ENCODE peak calls at places on chromosomes 6 and 20, in nine cellular contexts. G is tibial artery, N is breast epithelium, R is MM.1S, Q is hepatocyte, D is adipocyte, O is neuronal stem cell, F is aorta, X is colonic mucosa. J is an unnamed sample. For H3K9me3 and H3K36me3, the result is how much of the 10 kb centered on the place peaks cover.

GRCh38 chr20:12970372-12970821 is 38.4 kb upstream of the SPTLC3 start:
- DNase-seq in F (no peak), D (peak), Q (peak), O (peak), X (no peak), R (peak), N (no peak), G (no peak), J (no peak)

GRCh38 chr6:88520445-88520844 is 354.3 kb upstream of the CNR1 start:
- DNase-seq in X (no peak), G (no peak), O (no peak), D (no peak), Q (no peak), R (no peak), N (no peak), F (no peak), J (no peak)

GRCh38 chr20:10632681-10633509 is 40.9 kb downstream of the JAG1 start:
- DNase-seq in Q (no peak), O (no peak), N (no peak), G (no peak), R (no peak), X (no peak), F (no peak), D (no peak), J (no peak)

GRCh38 chr20:50112512-50113419 is at the start of gene UBE2V1:
- DNase-seq in X (peak), N (peak), D (peak), G (peak), Q (peak), O (peak), R (peak), F (peak), J (peak)

GRCh38 chr6:16544006-16544405 is 217.3 kb downstream of the ATXN1 start:
- DNase-seq in O (peak), D (peak), G (peak), N (no peak), F (peak), Q (no peak), R (no peak), X (no peak), J (no peak)

GRCh38 chr20:25521382-25521781 is 63.9 kb downstream of the NINL start:
- DNase-seq in F (no peak), O (no peak), D (no peak), R (no peak), G (no peak), X (no peak), Q (no peak), N (no peak), J (no peak)

GRCh38 chr20:38075161-38075998 is 41.8 kb downstream of the RPRD1B start:
- DNase-seq in X (no peak), D (peak), R (no peak), Q (no peak), O (no peak), G (no peak), F (no peak), N (no peak), J (no peak)

GRCh38 chr20:60507087-60507684 is 549.0 kb downstream of the CDH26 start:
- DNase-seq in D (no peak), Q (no peak), X (no peak), N (no peak), F (no peak), R (no peak), G (no peak), O (no peak), J (no peak)

GRCh38 chr6:56752009-56752408 is 109.3 kb upstream of the DST start:
- DNase-seq in R (no peak), D (peak), X (no peak), G (no peak), Q (no peak), N (no peak), F (no peak), O (no peak), J (peak)

GRCh38 chr20:19835533-19836222 is 77.6 kb downstream of the RIN2 start:
- DNase-seq in G (no peak), O (no peak), Q (no peak), R (no peak), D (no peak), X (no peak), F (no peak), N (no peak), J (no peak)

GRCh38 chr20:62624325-62624690 is 18.0 kb upstream of the SLCO4A1 start:
- DNase-seq in X (no peak), R (peak), O (no peak), D (no peak), F (no peak), N (no peak), G (no peak), Q (peak), J (no peak)

GRCh38 chr6:33794910-33795615 is 6.1 kb upstream of the LEMD2 start:
- DNase-seq in F (no peak), R (no peak), G (no peak), Q (peak), D (no peak), O (no peak), N (no peak), X (no peak), J (no peak)

GRCh38 chr6:1586256-1586655 is 23.5 kb upstream of the FOXC1 start:
- DNase-seq in R (no peak), X (peak), G (no peak), D (no peak), F (no peak), O (no peak), Q (no peak), N (no peak), J (no peak)

GRCh38 chr6:163863565-163863964 is 449.0 kb downstream of the QKI start:
- DNase-seq in G (no peak), N (no peak), Q (no peak), F (no peak), X (no peak), O (no peak), R (no peak), D (no peak), J (no peak)

GRCh38 chr6:159062564-159062945 is 17.8 kb upstream of the TAGAP start:
- DNase-seq in F (no peak), R (no peak), G (no peak), D (no peak), X (no peak), N (no peak), Q (no peak), O (no peak), J (no peak)

GRCh38 chr6:135686784-135687301 is 164.7 kb upstream of the PDE7B start:
- DNase-seq in X (no peak), R (no peak), G (no peak), N (no peak), Q (no peak), O (no peak), D (peak), F (no peak), J (no peak)

GRCh38 chr6:139364302-139364981 is 10.0 kb downstream of the CITED2 start:
- DNase-seq in D (peak), F (no peak), G (no peak), N (no peak), R (peak), O (peak), Q (peak), X (no peak), J (no peak)

GRCh38 chr6:95743591-95743990 is 166.3 kb downstream of the MANEA start:
- DNase-seq in N (no peak), O (no peak), R (no peak), X (no peak), G (no peak), D (no peak), F (no peak), Q (no peak), J (no peak)

GRCh38 chr6:85278456-85279035 is 171.3 kb upstream of the NT5E start:
- DNase-seq in O (no peak), N (no peak), F (no peak), X (no peak), R (no peak), Q (no peak), G (no peak), D (no peak), J (no peak)

GRCh38 chr6:31332637-31333602 is 24.1 kb downstream of the HLA-B start:
- DNase-seq in N (no peak), F (no peak), Q (no peak), R (no peak), O (no peak), G (no peak), D (no peak), X (no peak), J (no peak)

GRCh38 chr6:45916692-45917091 is 99.0 kb downstream of the CLIC5 start:
- DNase-seq in G (no peak), F (no peak), O (no peak), X (no peak), D (no peak), R (no peak), N (no peak), Q (no peak), J (no peak)

GRCh38 chr6:5684320-5684719 is 322.4 kb downstream of the NRN1 start:
- DNase-seq in G (no peak), O (no peak), Q (no peak), N (no peak), D (peak), R (no peak), X (no peak), F (no peak), J (no peak)

GRCh38 chr20:51347871-51348270 is 194.6 kb downstream of the NFATC2 start:
- DNase-seq in O (no peak), D (no peak), N (no peak), R (no peak), G (peak), X (no peak), Q (no peak), F (no peak), J (no peak)

GRCh38 chr6:38162493-38163185 is 343.1 kb downstream of the ZFAND3 start:
- DNase-seq in F (no peak), G (no peak), Q (no peak), O (no peak), D (no peak), N (no peak), X (no peak), R (no peak), J (no peak)

GRCh38 chr6:87118054-87118453 is 23.1 kb upstream of the CGA start:
- DNase-seq in G (no peak), D (no peak), R (no peak), F (no peak), X (no peak), Q (no peak), N (no peak), O (no peak), J (no peak)

GRCh38 chr20:15257471-15257870 is 920.1 kb upstream of the FLRT3 start:
- DNase-seq in Q (no peak), F (no peak), D (no peak), G (no peak), O (no peak), N (no peak), R (no peak), X (no peak), J (no peak)

GRCh38 chr6:53811082-53811481 is 16.3 kb downstream of the LRRC1 start:
- DNase-seq in Q (peak), O (no peak), X (peak), N (peak), D (no peak), R (peak), F (no peak), G (no peak), J (no peak)

GRCh38 chr6:128305228-128305627 is 215.2 kb downstream of the PTPRK start:
- DNase-seq in O (no peak), R (no peak), D (peak), X (no peak), Q (no peak), G (no peak), N (no peak), F (no peak), J (no peak)

GRCh38 chr6:107506145-107506544 is 16.2 kb downstream of the SOBP start:
- DNase-seq in D (no peak), F (no peak), O (no peak), X (no peak), G (no peak), R (no peak), Q (no peak), N (no peak), J (no peak)

GRCh38 chr6:21149460-21149859 is 444.1 kb upstream of the SOX4 start:
- DNase-seq in Q (no peak), D (no peak), O (no peak), F (no peak), G (no peak), N (no peak), R (no peak), X (no peak), J (no peak)

GRCh38 chr6:143507358-143508145 is 4.0 kb downstream of the FUCA2 start:
- DNase-seq in R (no peak), D (no peak), G (no peak), X (no peak), N (no peak), Q (no peak), F (no peak), O (no peak), J (no peak)

GRCh38 chr6:41836660-41837052 is 49.2 kb downstream of the TOMM6 start:
- DNase-seq in D (peak), X (no peak), R (no peak), O (no peak), N (no peak), Q (no peak), G (no peak), F (no peak), J (no peak)
- H3K4me3 ChIP-seq in D (no peak), X (no peak), R (no peak), O (no peak), N (no peak), Q (no peak), G (no peak), F (no peak), J (no peak)

DNA sequence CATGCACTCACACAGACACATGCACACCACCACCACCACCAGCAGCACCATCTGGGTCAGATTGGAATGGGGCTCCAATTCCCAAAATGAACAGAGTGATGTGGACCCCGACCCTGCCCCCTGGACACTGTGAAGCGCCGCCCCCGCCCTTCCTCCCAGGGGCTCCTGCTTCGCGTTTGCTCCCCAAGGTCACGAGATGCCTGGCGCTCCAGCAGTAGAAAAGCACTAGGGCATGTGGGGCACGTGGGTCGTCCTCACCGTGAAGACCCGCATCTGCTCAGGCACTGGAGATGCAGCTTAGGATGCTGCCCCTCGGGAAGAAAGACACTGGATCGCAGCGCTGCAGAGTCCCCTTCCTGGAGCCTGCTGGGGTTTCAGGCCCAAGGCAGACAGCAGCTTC is 184.0 kb downstream of the SMOC2 start:
- DNase-seq in O (no peak), F (no peak), Q (no peak), D (no peak), N (no peak), G (no peak), X (no peak), R (no peak), J (no peak)
- H3K9me3 ChIP-seq in O (under half), F (under half), Q (under half), D (under half), N (under half), G (under half), X (under half), R (under half), J (under half)

GRCh38 chr6:35071347-35071994 is 69.7 kb downstream of the TCP11 start:
- DNase-seq in R (no peak), D (no peak), Q (no peak), N (no peak), O (no peak), X (no peak), G (no peak), F (no peak), J (no peak)

GRCh38 chr6:35072051-35072697 is 69.0 kb downstream of the TCP11 start:
- DNase-seq in R (no peak), F (no peak), Q (no peak), G (no peak), O (no peak), N (no peak), D (no peak), X (no peak), J (no peak)

GRCh38 chr6:35073211-35073610 is 67.9 kb downstream of the TCP11 start:
- DNase-seq in D (no peak), G (no peak), N (no peak), F (peak), R (no peak), Q (no peak), X (no peak), O (no peak), J (no peak)

GRCh38 chr6:35072698-35073055 is 68.5 kb downstream of the TCP11 start:
- DNase-seq in F (no peak), G (no peak), O (no peak), Q (no peak), R (no peak), D (no peak), X (no peak), N (no peak), J (no peak)

GRCh38 chr6:35073766-35074471 is 67.2 kb downstream of the TCP11 start:
- DNase-seq in O (no peak), G (peak), X (no peak), N (no peak), D (no peak), R (no peak), F (peak), Q (no peak), J (no peak)
- H3K36me3 ChIP-seq in O (under half), G (under half), X (under half), N (under half), D (under half), R (under half), F (under half), Q (under half), J (under half)

DNA sequence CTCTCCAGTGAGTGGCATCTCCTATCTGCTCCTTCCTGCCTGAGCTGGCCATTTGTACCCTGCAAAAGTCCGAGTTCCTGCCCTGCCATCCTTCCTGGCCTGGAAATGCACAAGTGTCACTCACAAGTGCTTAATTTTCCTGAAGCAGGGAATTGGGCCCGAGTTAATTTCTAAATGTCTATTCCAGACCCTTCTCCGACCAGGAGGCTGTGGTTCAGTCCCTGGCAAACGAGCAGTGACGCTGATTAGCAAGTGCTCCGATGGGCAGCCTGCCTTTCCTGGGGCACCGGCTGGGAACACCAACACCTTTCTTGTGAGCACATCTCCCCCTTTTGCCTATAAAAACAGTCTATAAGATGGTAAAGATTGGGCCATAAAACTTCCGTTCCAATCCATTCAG is 1.7 kb downstream of the SIRPA start:
- DNase-seq in N (no peak), D (no peak), R (no peak), G (no peak), X (no peak), F (no peak), O (no peak), Q (no peak), J (no peak)
- H3K4me3 ChIP-seq in N (peak), D (no peak), R (no peak), G (no peak), X (no peak), F (no peak), O (no peak), Q (no peak), J (peak)